ENCODE peak calls at places on chromosomes 2 and 18, in four cellular contexts. One of them, this sample, is unnamed.

GRCh38 chr2:176545627-176546026 is 276.4 kb downstream of the MTX2 start:
- DNase-seq in IMR-90: no peak
- DNase-seq in fibroblast of lung: no peak
- DNase-seq in HCT116: no peak
- DNase-seq in this sample: no peak

GRCh38 chr2:230798769-230799399 is 65.9 kb upstream of the ITM2C start:
- DNase-seq in IMR-90: peak
- DNase-seq in fibroblast of lung: peak
- DNase-seq in HCT116: no peak
- DNase-seq in this sample: peak

GRCh38 chr2:184689633-184690032 is 91.3 kb downstream of the ZNF804A start:
- DNase-seq in IMR-90: peak
- DNase-seq in fibroblast of lung: no peak
- DNase-seq in HCT116: no peak
- DNase-seq in this sample: no peak

GRCh38 chr2:234368861-234369261 is 128.0 kb downstream of the ARL4C start:
- DNase-seq in IMR-90: peak
- DNase-seq in fibroblast of lung: peak
- DNase-seq in HCT116: no peak
- DNase-seq in this sample: no peak

GRCh38 chr2:67633212-67633856 is 236.2 kb downstream of the ETAA1 start:
- DNase-seq in IMR-90: no peak
- DNase-seq in fibroblast of lung: no peak
- DNase-seq in HCT116: no peak
- DNase-seq in this sample: no peak

GRCh38 chr18:75350440-75350839 is 77.1 kb downstream of the SMIM21 start:
- DNase-seq in IMR-90: no peak
- DNase-seq in fibroblast of lung: peak
- DNase-seq in HCT116: no peak
- DNase-seq in this sample: peak

GRCh38 chr2:150376627-150377335 is 110.7 kb downstream of the RND3 start:
- DNase-seq in IMR-90: peak
- DNase-seq in fibroblast of lung: peak
- DNase-seq in HCT116: no peak
- DNase-seq in this sample: no peak

GRCh38 chr2:232731470-232731869 is 34.3 kb downstream of the GIGYF2 start:
- DNase-seq in IMR-90: peak
- DNase-seq in fibroblast of lung: peak
- DNase-seq in HCT116: no peak
- DNase-seq in this sample: no peak

GRCh38 chr2:88053301-88053700 is 2.3 kb downstream of the KRCC1 start:
- DNase-seq in IMR-90: peak
- DNase-seq in fibroblast of lung: peak
- DNase-seq in HCT116: no peak
- DNase-seq in this sample: no peak

GRCh38 chr2:231686192-231687100 is 21.9 kb upstream of the PTMA start:
- DNase-seq in IMR-90: no peak
- DNase-seq in fibroblast of lung: no peak
- DNase-seq in HCT116: no peak
- DNase-seq in this sample: no peak

GRCh38 chr18:60804412-60804811 is 431.8 kb upstream of the MC4R start:
- DNase-seq in IMR-90: no peak
- DNase-seq in fibroblast of lung: no peak
- DNase-seq in HCT116: no peak
- DNase-seq in this sample: peak

GRCh38 chr2:3986530-3987258 is 283.3 kb downstream of the DCDC2C start:
- DNase-seq in IMR-90: no peak
- DNase-seq in fibroblast of lung: no peak
- DNase-seq in HCT116: no peak
- DNase-seq in this sample: no peak

GRCh38 chr18:46859855-46860254 is 57.5 kb downstream of the PIAS2 start:
- DNase-seq in IMR-90: peak
- DNase-seq in fibroblast of lung: peak
- DNase-seq in HCT116: no peak
- DNase-seq in this sample: no peak

GRCh38 chr2:85160946-85161625 is 27.9 kb downstream of the TCF7L1 start:
- DNase-seq in IMR-90: no peak
- DNase-seq in fibroblast of lung: no peak
- DNase-seq in HCT116: no peak
- DNase-seq in this sample: no peak

GRCh38 chr18:56469582-56469981 is 168.8 kb downstream of the TXNL1 start:
- DNase-seq in IMR-90: peak
- DNase-seq in fibroblast of lung: peak
- DNase-seq in HCT116: no peak
- DNase-seq in this sample: no peak

GRCh38 chr2:45814528-45814927 is 163.1 kb downstream of the PRKCE start:
- DNase-seq in IMR-90: no peak
- DNase-seq in fibroblast of lung: no peak
- DNase-seq in HCT116: no peak
- DNase-seq in this sample: no peak

GRCh38 chr18:79935499-79935898 is 16.0 kb downstream of the SLC66A2 start:
- DNase-seq in IMR-90: no peak
- DNase-seq in fibroblast of lung: no peak
- DNase-seq in HCT116: no peak
- DNase-seq in this sample: no peak

GRCh38 chr18:74834424-74835309 is 237.0 kb downstream of the ZNF407 start:
- DNase-seq in IMR-90: peak
- DNase-seq in fibroblast of lung: no peak
- DNase-seq in HCT116: no peak
- DNase-seq in this sample: no peak

GRCh38 chr2:231752056-231752455 is 29.0 kb downstream of the PDE6D start:
- DNase-seq in IMR-90: no peak
- DNase-seq in fibroblast of lung: no peak
- DNase-seq in HCT116: no peak
- DNase-seq in this sample: no peak

GRCh38 chr2:146412625-146413024 is 1432.2 kb upstream of the ACVR2A start:
- DNase-seq in IMR-90: no peak
- DNase-seq in fibroblast of lung: no peak
- DNase-seq in HCT116: peak
- DNase-seq in this sample: peak

GRCh38 chr18:68484241-68484640 is 230.7 kb downstream of the TMX3 start:
- DNase-seq in IMR-90: peak
- DNase-seq in fibroblast of lung: peak
- DNase-seq in HCT116: no peak
- DNase-seq in this sample: no peak

GRCh38 chr2:239455436-239456203 is 54.8 kb upstream of the HDAC4 start:
- DNase-seq in IMR-90: no peak
- DNase-seq in fibroblast of lung: no peak
- DNase-seq in HCT116: no peak
- DNase-seq in this sample: no peak

GRCh38 chr2:15733867-15734765 is 142.4 kb downstream of the DDX1 start:
- DNase-seq in IMR-90: peak
- DNase-seq in fibroblast of lung: peak
- DNase-seq in HCT116: no peak
- DNase-seq in this sample: no peak

GRCh38 chr2:99354060-99354459 is 16.9 kb downstream of the EIF5B start:
- DNase-seq in IMR-90: peak
- DNase-seq in fibroblast of lung: peak
- DNase-seq in HCT116: no peak
- DNase-seq in this sample: no peak

GRCh38 chr2:241111443-241111810 is 9.3 kb upstream of the MTERF4 start:
- DNase-seq in IMR-90: no peak
- DNase-seq in fibroblast of lung: no peak
- DNase-seq in HCT116: no peak
- DNase-seq in this sample: no peak

GRCh38 chr2:154247503-154247902 is 375.8 kb downstream of the GALNT13 start:
- DNase-seq in IMR-90: no peak
- DNase-seq in fibroblast of lung: no peak
- DNase-seq in HCT116: no peak
- DNase-seq in this sample: no peak

GRCh38 chr2:197307933-197308521 is 2.6 kb downstream of the ANKRD44 start:
- DNase-seq in IMR-90: no peak
- DNase-seq in fibroblast of lung: no peak
- DNase-seq in HCT116: no peak
- DNase-seq in this sample: no peak

GRCh38 chr2:96345868-96346452 is 10.4 kb downstream of the NCAPH start:
- DNase-seq in IMR-90: no peak
- DNase-seq in fibroblast of lung: no peak
- DNase-seq in HCT116: no peak
- DNase-seq in this sample: no peak

GRCh38 chr2:96347395-96347794 is 11.8 kb downstream of the NCAPH start:
- DNase-seq in IMR-90: no peak
- DNase-seq in fibroblast of lung: no peak
- DNase-seq in HCT116: no peak
- DNase-seq in this sample: no peak

GRCh38 chr2:96344011-96344410 is 8.4 kb downstream of the NCAPH start:
- DNase-seq in IMR-90: peak
- DNase-seq in fibroblast of lung: peak
- DNase-seq in HCT116: no peak
- DNase-seq in this sample: no peak

GRCh38 chr2:96342085-96342484 is 6.5 kb downstream of the NCAPH start:
- DNase-seq in IMR-90: peak
- DNase-seq in fibroblast of lung: peak
- DNase-seq in HCT116: no peak
- DNase-seq in this sample: no peak

GRCh38 chr2:96345403-96345802 is 9.8 kb downstream of the NCAPH start:
- DNase-seq in IMR-90: no peak
- DNase-seq in fibroblast of lung: no peak
- DNase-seq in HCT116: no peak
- DNase-seq in this sample: no peak
- H3K9ac ChIP-seq in IMR-90: no peak
- H3K9ac ChIP-seq in fibroblast of lung: no peak
- H3K9ac ChIP-seq in HCT116: no peak
- H3K9ac ChIP-seq in this sample: no peak

DNA sequence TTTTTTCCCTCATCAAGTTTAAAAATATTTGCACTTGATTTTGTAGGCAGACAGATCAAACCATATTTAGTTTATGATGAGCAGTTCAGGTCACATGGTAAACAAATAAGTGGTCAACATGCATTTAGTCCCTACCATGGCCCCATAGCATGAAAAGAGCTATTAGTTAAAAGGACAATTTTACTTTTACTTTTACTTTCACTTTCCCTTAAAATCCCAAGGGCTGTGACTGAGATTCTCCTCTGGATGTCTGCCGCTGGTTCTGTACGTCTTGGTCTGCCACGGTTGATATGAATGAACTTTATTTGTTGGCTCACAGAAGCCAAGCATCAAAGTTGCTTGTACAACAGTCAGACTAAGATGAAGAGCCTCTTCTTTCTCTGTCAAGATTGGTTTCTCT is 626.2 kb upstream of the CDH7 start:
- DNase-seq in IMR-90: no peak
- DNase-seq in fibroblast of lung: no peak
- DNase-seq in HCT116: no peak
- DNase-seq in this sample: no peak
- H3K9ac ChIP-seq in IMR-90: no peak
- H3K9ac ChIP-seq in fibroblast of lung: no peak
- H3K9ac ChIP-seq in HCT116: no peak
- H3K9ac ChIP-seq in this sample: no peak

GRCh38 chr2:120177973-120178372 is 45.2 kb downstream of the TMEM185B start:
- DNase-seq in IMR-90: no peak
- DNase-seq in fibroblast of lung: no peak
- DNase-seq in HCT116: no peak
- DNase-seq in this sample: no peak

GRCh38 chr2:120180066-120180465 is 43.1 kb downstream of the TMEM185B start:
- DNase-seq in IMR-90: no peak
- DNase-seq in fibroblast of lung: no peak
- DNase-seq in HCT116: no peak
- DNase-seq in this sample: no peak

GRCh38 chr2:120176526-120176925 is 46.7 kb downstream of the TMEM185B start:
- DNase-seq in IMR-90: no peak
- DNase-seq in fibroblast of lung: no peak
- DNase-seq in HCT116: no peak
- DNase-seq in this sample: no peak

GRCh38 chr2:120175000-120175581 is 48.1 kb downstream of the TMEM185B start:
- DNase-seq in IMR-90: peak
- DNase-seq in fibroblast of lung: peak
- DNase-seq in HCT116: peak
- DNase-seq in this sample: peak

GRCh38 chr2:120177011-120177621 is 46.1 kb downstream of the TMEM185B start:
- DNase-seq in IMR-90: no peak
- DNase-seq in fibroblast of lung: no peak
- DNase-seq in HCT116: no peak
- DNase-seq in this sample: no peak
- H3K9ac ChIP-seq in IMR-90: no peak
- H3K9ac ChIP-seq in fibroblast of lung: no peak
- H3K9ac ChIP-seq in HCT116: no peak
- H3K9ac ChIP-seq in this sample: no peak

GRCh38 chr2:128305555-128306080 is 13.1 kb downstream of the HS6ST1 start:
- DNase-seq in IMR-90: peak
- DNase-seq in fibroblast of lung: peak
- DNase-seq in HCT116: no peak
- DNase-seq in this sample: no peak
- H3K9ac ChIP-seq in IMR-90: peak
- H3K9ac ChIP-seq in fibroblast of lung: peak
- H3K9ac ChIP-seq in HCT116: peak
- H3K9ac ChIP-seq in this sample: peak

GRCh38 chr18:3482258-3482657 is 32.3 kb downstream of the TGIF1 start:
- DNase-seq in IMR-90: no peak
- DNase-seq in fibroblast of lung: no peak
- DNase-seq in HCT116: no peak
- DNase-seq in this sample: no peak
- H3K9ac ChIP-seq in IMR-90: no peak
- H3K9ac ChIP-seq in fibroblast of lung: no peak
- H3K9ac ChIP-seq in HCT116: no peak
- H3K9ac ChIP-seq in this sample: no peak

DNA sequence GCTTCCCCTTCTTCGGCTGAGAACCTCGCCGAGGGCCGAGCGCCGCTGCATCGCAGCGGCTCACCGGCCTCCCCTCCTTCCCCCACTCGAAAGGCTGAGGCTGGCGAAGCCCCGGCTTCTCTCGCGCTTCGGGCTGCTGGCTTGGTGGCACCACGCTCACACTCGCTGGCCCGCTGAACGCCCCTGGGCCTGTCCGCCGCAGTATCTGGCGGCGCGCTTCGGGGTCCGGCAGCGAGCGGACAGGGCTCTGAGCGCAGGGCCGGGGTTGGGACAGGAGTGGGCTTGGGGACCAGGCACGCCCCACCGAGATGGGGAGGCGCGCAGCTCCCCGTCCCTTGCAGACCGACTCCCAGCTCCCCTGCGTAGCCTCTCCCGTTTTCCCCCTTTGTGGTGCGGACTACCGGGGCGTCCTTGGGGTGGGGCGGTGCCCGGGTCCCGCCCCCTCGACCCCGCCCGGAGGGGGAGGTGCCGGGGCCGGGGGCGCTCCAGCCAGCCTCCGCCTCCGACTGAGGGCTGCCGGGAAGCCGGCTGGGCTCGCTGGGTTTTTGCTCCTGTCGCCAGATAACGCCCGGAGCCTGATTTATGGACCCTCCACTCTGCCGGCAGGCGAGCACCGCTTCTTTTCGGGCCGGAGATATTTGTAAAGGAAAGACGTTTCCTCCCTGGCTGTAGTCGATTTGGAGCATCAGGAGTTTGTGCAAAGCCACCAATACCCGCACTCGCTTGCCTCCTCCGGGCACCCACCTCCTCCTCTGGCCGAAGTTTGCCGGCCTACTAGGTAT is 3.8 kb downstream of the GBX2 start:
- DNase-seq in IMR-90: no peak
- DNase-seq in fibroblast of lung: peak
- DNase-seq in HCT116: no peak
- DNase-seq in this sample: no peak
- H3K9ac ChIP-seq in IMR-90: no peak
- H3K9ac ChIP-seq in fibroblast of lung: no peak
- H3K9ac ChIP-seq in HCT116: peak
- H3K9ac ChIP-seq in this sample: peak

This sample was measured in NT2/D1.